ENCODE peak calls at places on chromosome 16, in five cellular contexts. Y is natural killer cell, Q is NCI-H2081 treated with DMSO at 0.1 percent for 48 hours, L is tibial nerve, V is HCEC 1CT. W is an unnamed sample.

GRCh38 chr16:85220125-85220839 is 108.0 kb upstream of the CIBAR2 start:
- DNase-seq in Y (no peak), Q (peak; percentile 85), L (no peak), V (peak; percentile 66), W (no peak)

GRCh38 chr16:87877942-87878507 is 8.7 kb upstream of the SLC7A5 start:
- DNase-seq in Y (no peak), Q (no peak), L (no peak), V (no peak), W (no peak)

GRCh38 chr16:57039148-57039812 is 49.9 kb downstream of the NLRC5 start:
- DNase-seq in Y (no peak), Q (no peak), L (no peak), V (peak; percentile 86), W (no peak)

GRCh38 chr16:10681310-10682308 is 13.1 kb downstream of the TEKT5 start:
- DNase-seq in Y (no peak), Q (no peak), L (no peak), V (no peak), W (no peak)

GRCh38 chr16:23962001-23962400 is 126.2 kb downstream of the PRKCB start:
- DNase-seq in Y (no peak), Q (no peak), L (no peak), V (no peak), W (no peak)

GRCh38 chr16:66003196-66003595 is 363.3 kb upstream of the CDH5 start:
- DNase-seq in Y (no peak), Q (no peak), L (no peak), V (peak; percentile 63), W (no peak)

GRCh38 chr16:81005644-81006471 is 827 bp downstream of the CMC2 start:
- DNase-seq in Y (no peak), Q (no peak), L (no peak), V (peak; percentile 55), W (no peak)

GRCh38 chr16:31110106-31111034 is 2.2 kb downstream of the BCKDK start:
- DNase-seq in Y (no peak), Q (no peak), L (no peak), V (no peak), W (no peak)

GRCh38 chr16:5982979-5983378 is 885.4 kb upstream of the EEF2KMT start:
- DNase-seq in Y (no peak), Q (no peak), L (no peak), V (no peak), W (no peak)

GRCh38 chr16:86306046-86306644 is 204.2 kb upstream of the FOXF1 start:
- DNase-seq in Y (no peak), Q (no peak), L (no peak), V (peak; percentile 65), W (no peak)

GRCh38 chr16:54422159-54422558 is 135.6 kb upstream of the IRX3 start:
- DNase-seq in Y (no peak), Q (no peak), L (no peak), V (no peak), W (no peak)

GRCh38 chr16:3174618-3175148 is 13.3 kb upstream of the OR1F1 start:
- DNase-seq in Y (no peak), Q (no peak), L (no peak), V (no peak), W (no peak)

GRCh38 chr16:46882940-46883307 is 1.2 kb upstream of the GPT2 start:
- DNase-seq in Y (no peak), Q (no peak), L (no peak), V (no peak), W (no peak)

GRCh38 chr16:87581867-87582220 is 20.5 kb upstream of the JPH3 start:
- DNase-seq in Y (no peak), Q (no peak), L (peak; percentile 77), V (peak; percentile 97), W (no peak)

GRCh38 chr16:24520983-24521382 is 18.4 kb upstream of the RBBP6 start:
- DNase-seq in Y (no peak), Q (no peak), L (no peak), V (no peak), W (no peak)

GRCh38 chr16:75385507-75386152 is 47.7 kb downstream of the CFDP1 start:
- DNase-seq in Y (no peak), Q (no peak), L (no peak), V (peak; percentile 79), W (no peak)

GRCh38 chr16:11133344-11133921 is 122.6 kb downstream of the SOCS1 start:
- DNase-seq in Y (no peak), Q (no peak), L (peak; percentile 79), V (peak; percentile 94), W (no peak)

GRCh38 chr16:57113042-57113453 is 20.7 kb downstream of the CPNE2 start:
- DNase-seq in Y (no peak), Q (no peak), L (no peak), V (no peak), W (no peak)

GRCh38 chr16:66653581-66654350 is 42.8 kb downstream of the CMTM4 start:
- DNase-seq in Y (no peak), Q (no peak), L (no peak), V (peak; percentile 7), W (no peak)